ENCODE peak calls at places on chromosomes 12 and 14, in eight cellular contexts. W, A, E, C, Q, R, B and L are unnamed samples.

GRCh38 chr12:107436376-107436775 is 249.2 kb upstream of the PWP1 start:
- DNase-seq in W (peak), A (peak), E (no peak), C (no peak), Q (no peak), R (no peak), B (no peak), L (no peak)

GRCh38 chr12:25491396-25491948 is 61.6 kb downstream of the LMNTD1 start:
- DNase-seq in W (no peak), A (peak), E (no peak), C (no peak), Q (no peak), R (no peak), B (no peak), L (no peak)

GRCh38 chr12:45637706-45638105 is 91.8 kb upstream of the ARID2 start:
- DNase-seq in W (no peak), A (no peak), E (no peak), C (no peak), Q (no peak), R (no peak), B (no peak), L (no peak)

GRCh38 chr12:115096673-115097349 is 412.8 kb upstream of the TBX3 start:
- DNase-seq in W (no peak), A (no peak), E (no peak), C (no peak), Q (no peak), R (no peak), B (no peak), L (peak)

GRCh38 chr14:59511916-59512530 is 27.7 kb downstream of the JKAMP start:
- DNase-seq in W (peak), A (peak), E (no peak), C (no peak), Q (no peak), R (peak), B (no peak), L (no peak)

GRCh38 chr12:102568151-102568815 is 87.9 kb upstream of the IGF1 start:
- DNase-seq in W (no peak), A (no peak), E (no peak), C (no peak), Q (no peak), R (no peak), B (no peak), L (no peak)

GRCh38 chr12:80187660-80188090 is 88.3 kb downstream of the OTOGL start:
- DNase-seq in W (peak), A (no peak), E (no peak), C (no peak), Q (no peak), R (peak), B (no peak), L (no peak)

GRCh38 chr12:57491393-57492280 is 3.8 kb downstream of the MARS1 start:
- DNase-seq in W (no peak), A (no peak), E (no peak), C (no peak), Q (no peak), R (no peak), B (no peak), L (no peak)

GRCh38 chr14:67738740-67739504 is 37.2 kb downstream of the RDH12 start:
- DNase-seq in W (no peak), A (no peak), E (peak), C (no peak), Q (no peak), R (peak), B (no peak), L (peak)

GRCh38 chr12:107145397-107145796 is 52.0 kb upstream of the CRY1 start:
- DNase-seq in W (no peak), A (no peak), E (no peak), C (no peak), Q (no peak), R (no peak), B (no peak), L (no peak)

GRCh38 chr12:132211811-132212210 is 67.6 kb downstream of the NOC4L start:
- DNase-seq in W (no peak), A (no peak), E (no peak), C (no peak), Q (no peak), R (no peak), B (no peak), L (no peak)